ENCODE peak calls at places on chromosomes 7 and 10, in nine cellular contexts. M is GM03348; K is EH; D is amniotic stem cell; P is NCI-H2081; A is Daoy; T is activated CD4-positive, alpha-beta T cell treated with anti-CD3 and anti-CD28 coated beads, Interleukin-2, amount 10 ng/mL, durations not matched to agents 7 days and 5 days; I is endothelial cell; H is activated naive CD8-positive, alpha-beta T cell treated with anti-CD3 and anti-CD28 coated beads, Interleukin-2, amount 50 U/mL, for 16 hours. E is an unnamed sample.

GRCh38 chr10:69879628-69880257 is 78.0 kb downstream of the COL13A1 start:
- DNase-seq in I (no peak), T (no peak), M (no peak), H (no peak), K (no peak), D (no peak), P (no peak), A (no peak), E (no peak)

GRCh38 chr7:64999165-65000004 is 7.1 kb downstream of the ERV3-1 start:
- DNase-seq in K (no peak), H (no peak), D (no peak), P (no peak), M (no peak), A (no peak), T (no peak), I (peak; percentile 16), E (no peak)

GRCh38 chr7:16804674-16805439 is at the start of gene AGR2:
- DNase-seq in M (no peak), T (no peak), H (no peak), K (no peak), A (no peak), D (no peak), P (peak; percentile 92), I (no peak), E (no peak)

GRCh38 chr10:79073784-79074432 is 5.1 kb downstream of the ZMIZ1 start:
- DNase-seq in P (peak; percentile 14), D (no peak), M (peak; percentile 43), K (peak; percentile 78), T (no peak), I (no peak), H (no peak), A (peak; percentile 37), E (no peak)

GRCh38 chr10:110444009-110444347 is 53.7 kb upstream of the DUSP5 start:
- DNase-seq in D (no peak), M (no peak), H (no peak), K (peak; percentile 27), P (no peak), A (no peak), T (no peak), I (no peak), E (no peak)

GRCh38 chr10:1089017-1089689 is 33.0 kb downstream of the WDR37 start:
- DNase-seq in D (no peak), T (no peak), A (no peak), I (peak; percentile 12), P (no peak), M (no peak), H (no peak), K (no peak), E (no peak)

GRCh38 chr7:136958016-136958415 is 89.6 kb downstream of the CHRM2 start:
- DNase-seq in A (no peak), T (no peak), D (no peak), M (no peak), P (no peak), H (no peak), K (no peak), I (no peak), E (no peak)

GRCh38 chr7:33601081-33601480 is 304.3 kb upstream of the BMPER start:
- DNase-seq in P (no peak), A (no peak), T (no peak), I (no peak), H (no peak), M (no peak), D (no peak), K (no peak), E (no peak)

GRCh38 chr7:12893292-12893691 is 205.9 kb downstream of the ARL4A start:
- DNase-seq in H (no peak), P (no peak), I (no peak), M (peak; percentile 51), K (peak; percentile 39), A (no peak), T (no peak), D (no peak), E (no peak)

GRCh38 chr10:28090506-28090905 is 91.6 kb upstream of the ODAD2 start:
- DNase-seq in K (no peak), D (no peak), P (no peak), M (no peak), A (no peak), H (no peak), I (no peak), T (no peak), E (no peak)

GRCh38 chr10:96863922-96864543 is 31.9 kb downstream of the LCOR start:
- DNase-seq in T (no peak), H (no peak), K (peak; percentile 63), A (peak; percentile 28), D (no peak), M (peak; percentile 51), I (no peak), P (peak; percentile 35), E (no peak)

GRCh38 chr7:41148521-41148951 is 554.4 kb downstream of the INHBA start:
- DNase-seq in K (peak; percentile 94), I (no peak), P (peak; percentile 7), T (no peak), A (peak; percentile 81), H (no peak), M (peak; percentile 73), D (peak; percentile 18), E (no peak)

GRCh38 chr7:107286751-107287621 is 118.2 kb downstream of the HBP1 start:
- DNase-seq in M (no peak), K (no peak), D (no peak), H (no peak), T (no peak), P (no peak), I (no peak), A (no peak), E (no peak)

GRCh38 chr10:72340510-72340895 is 14.2 kb downstream of the DNAJB12 start:
- DNase-seq in A (no peak), D (no peak), K (peak; percentile 61), H (peak; percentile 68), I (peak; percentile 79), P (no peak), M (peak; percentile 85), T (peak; percentile 81), E (peak; percentile 84)

GRCh38 chr10:124644771-124645170 is 99.4 kb downstream of the FAM53B start:
- DNase-seq in K (no peak), P (no peak), D (no peak), I (no peak), M (no peak), T (no peak), H (no peak), A (no peak), E (no peak)

GRCh38 chr10:35007858-35008301 is 82.3 kb downstream of the CUL2 start:
- DNase-seq in H (no peak), K (peak; percentile 27), M (no peak), I (no peak), P (no peak), A (peak; percentile 23), T (no peak), D (no peak), E (no peak)

GRCh38 chr7:100119701-100120517 is 475 bp downstream of the CNPY4 start:
- DNase-seq in D (peak; percentile 55), M (peak; percentile 73), A (peak; percentile 73), T (peak; percentile 77), H (peak; percentile 43), K (peak; percentile 75), I (peak; percentile 70), P (peak; percentile 66), E (peak; percentile 81)

GRCh38 chr7:146115665-146116451 is 743 bp upstream of the CNTNAP2 start:
- DNase-seq in K (peak; percentile 46), M (peak; percentile 85), I (peak; percentile 60), A (peak; percentile 27), T (peak; percentile 38), H (no peak), D (peak; percentile 46), P (peak; percentile 78), E (peak; percentile 47)

GRCh38 chr10:84196083-84196482 is 1.7 kb downstream of the CDHR1 start:
- DNase-seq in I (no peak), T (no peak), A (no peak), P (peak; percentile 53), H (no peak), K (no peak), D (no peak), M (no peak), E (no peak)

GRCh38 chr7:141660259-141660658 is 41.7 kb downstream of the DENND11 start:
- DNase-seq in K (no peak), T (no peak), A (no peak), D (no peak), M (no peak), H (no peak), P (no peak), I (no peak), E (no peak)

GRCh38 chr7:43148161-43148731 is 35.8 kb downstream of the HECW1 start:
- DNase-seq in H (no peak), I (no peak), P (no peak), K (peak; percentile 21), A (no peak), D (no peak), T (no peak), M (peak; percentile 13), E (no peak)

GRCh38 chr10:117537436-117537903 is 5.1 kb upstream of the EMX2 start:
- DNase-seq in K (peak; percentile 10), A (peak; percentile 49), T (no peak), D (no peak), P (no peak), M (peak; percentile 91), I (peak; percentile 66), H (no peak), E (no peak)

GRCh38 chr7:82335927-82336326 is 107.7 kb downstream of the CACNA2D1 start:
- DNase-seq in D (no peak), I (no peak), H (no peak), K (peak; percentile 19), P (peak; percentile 98), M (peak; percentile 5), A (peak; percentile 1), T (no peak), E (no peak)

GRCh38 chr7:83270407-83270806 is 107.7 kb upstream of the PCLO start:
- DNase-seq in K (no peak), M (no peak), H (no peak), P (no peak), T (no peak), A (no peak), D (no peak), I (no peak), E (no peak)

GRCh38 chr10:75032813-75033212 is 78.6 kb upstream of the SAMD8 start:
- DNase-seq in A (no peak), D (no peak), I (no peak), P (no peak), T (no peak), M (no peak), H (no peak), K (no peak), E (no peak)

GRCh38 chr7:47482013-47482761 is 99.7 kb downstream of the TNS3 start:
- DNase-seq in A (peak; percentile 94), K (peak; percentile 97), D (peak; percentile 75), T (no peak), P (no peak), M (peak; percentile 82), I (no peak), H (no peak), E (no peak)

GRCh38 chr7:50828801-50829200 is 46.1 kb upstream of the GRB10 start:
- DNase-seq in P (no peak), T (no peak), M (no peak), I (no peak), K (no peak), A (no peak), H (no peak), D (no peak), E (no peak)